ENCODE peak calls at places on chromosomes 2 and 18, in five cellular contexts. B is GM20000, N is HFFc6, D is GM23248, K is NCI-H345. A is an unnamed sample.

GRCh38 chr2:170361359-170361936 is 183.5 kb downstream of the MYO3B start:
- DNase-seq in N (peak), K (peak), B (peak), D (peak), A (peak)

GRCh38 chr2:65114921-65115320 is 15.0 kb downstream of the RAB1A start:
- DNase-seq in D (no peak), B (no peak), N (no peak), K (no peak), A (no peak)

GRCh38 chr2:11572996-11573395 is 39.2 kb downstream of the GREB1 start:
- DNase-seq in N (no peak), B (no peak), K (no peak), D (no peak), A (no peak)

GRCh38 chr2:190408538-190409271 is 550 bp downstream of the MFSD6 start:
- DNase-seq in N (no peak), K (peak), D (peak), B (peak), A (peak)

GRCh38 chr2:5482929-5483331 is 209.3 kb upstream of the SOX11 start:
- DNase-seq in K (no peak), N (no peak), D (no peak), B (no peak), A (no peak)

GRCh38 chr2:67242456-67242855 is 154.7 kb upstream of the ETAA1 start:
- DNase-seq in N (no peak), B (no peak), D (no peak), K (no peak), A (no peak)

GRCh38 chr2:226701052-226701451 is 98.6 kb downstream of the IRS1 start:
- DNase-seq in D (peak), N (peak), B (no peak), K (no peak), A (no peak)

GRCh38 chr18:35918564-35918963 is 53.9 kb upstream of the RMP24 start:
- DNase-seq in K (no peak), B (no peak), D (no peak), N (no peak), A (no peak)

GRCh38 chr2:240048237-240048636 is 5.1 kb downstream of the OR6B3 start:
- DNase-seq in K (no peak), B (no peak), D (no peak), N (no peak), A (no peak)

GRCh38 chr2:238771193-238771592 is 76.7 kb upstream of the TWIST2 start:
- DNase-seq in K (no peak), D (peak), B (no peak), N (peak), A (no peak)

GRCh38 chr2:126399001-126399400 is 257.0 kb upstream of the GYPC start:
- DNase-seq in B (no peak), K (no peak), D (no peak), N (no peak), A (no peak)

GRCh38 chr2:62014102-62014501 is 108.6 kb downstream of the COMMD1 start:
- DNase-seq in K (no peak), B (no peak), D (peak), N (peak), A (no peak)

GRCh38 chr18:31741096-31741735 is 19.5 kb downstream of the SLC25A52 start:
- DNase-seq in N (peak), D (peak), K (peak), B (no peak), A (no peak)

GRCh38 chr2:236768393-236769140 is 198.9 kb downstream of the ACKR3 start:
- DNase-seq in K (no peak), D (peak), B (no peak), N (peak), A (no peak)

GRCh38 chr2:68317971-68318685 is 1.6 kb downstream of the CNRIP1 start:
- DNase-seq in D (peak), N (no peak), K (no peak), B (no peak), A (no peak)

GRCh38 chr2:180352620-180353019 is 345.5 kb upstream of the CWC22 start:
- DNase-seq in K (no peak), D (peak), B (no peak), N (no peak), A (no peak)

GRCh38 chr2:132731431-132731830 is 61.4 kb upstream of the LYPD1 start:
- DNase-seq in B (no peak), K (no peak), D (no peak), N (peak), A (no peak)

GRCh38 chr18:49795612-49796552 is 17.5 kb downstream of the ACAA2 start:
- DNase-seq in N (no peak), B (no peak), D (peak), K (no peak), A (no peak)

GRCh38 chr2:70144443-70145167 is 46.2 kb downstream of the C2orf42 start:
- DNase-seq in N (no peak), K (no peak), D (no peak), B (peak), A (no peak)

GRCh38 chr2:238104521-238105311 is 4.6 kb downstream of the ESPNL start:
- DNase-seq in N (no peak), K (no peak), D (no peak), B (no peak), A (no peak)

GRCh38 chr2:99035920-99036319 is 99.9 kb upstream of the CRACDL start:
- DNase-seq in B (no peak), N (no peak), D (peak), K (no peak), A (no peak)

GRCh38 chr2:13919981-13920382 is 712.5 kb upstream of the LRATD1 start:
- DNase-seq in N (peak), D (peak), K (no peak), B (no peak), A (no peak)

GRCh38 chr2:171864357-171864985 is 29.6 kb downstream of the SLC25A12 start:
- DNase-seq in B (no peak), K (no peak), N (no peak), D (no peak), A (no peak)

GRCh38 chr2:66888791-66889631 is 454.1 kb downstream of the MEIS1 start:
- DNase-seq in B (no peak), N (peak), D (peak), K (no peak), A (no peak)

GRCh38 chr2:160367887-160368286 is 125.7 kb downstream of the RBMS1 start:
- DNase-seq in B (no peak), K (no peak), N (peak), D (peak), A (no peak)

GRCh38 chr18:31077883-31078282 is 24.3 kb downstream of the DSC2 start:
- DNase-seq in K (no peak), B (no peak), D (no peak), N (no peak), A (no peak)

GRCh38 chr2:18422416-18423165 is 137.9 kb downstream of the RDH14 start:
- DNase-seq in N (no peak), K (no peak), D (peak), B (no peak), A (no peak)